ENCODE peak calls at places on chromosome 4, in nine cellular contexts. J is osteocyte, O is AG09319, D is AG04450, B is cardiac muscle cell, A is lower lobe of right lung, W is HCT116, Y is osteoblast, M is breast epithelium. Q is an unnamed sample.

GRCh38 chr4:91837608-91838029 is 466.1 kb upstream of the GRID2 start:
- DNase-seq in J (no peak), O (no peak), D (no peak), B (peak; percentile 3), A (no peak), W (no peak), Y (no peak), M (no peak), Q (no peak)

GRCh38 chr4:184845367-184846011 is 19.7 kb upstream of the ACSL1 start:
- DNase-seq in J (no peak), O (peak; percentile 29), D (peak; percentile 68), B (no peak), A (no peak), W (no peak), Y (no peak), M (no peak), Q (no peak)

GRCh38 chr4:89894654-89895652 is at the start of gene MMRN1:
- DNase-seq in J (no peak), O (no peak), D (no peak), B (no peak), A (no peak), W (no peak), Y (no peak), M (no peak), Q (no peak)

GRCh38 chr4:3396611-3397010 is 45.2 kb upstream of the HGFAC start:
- DNase-seq in J (no peak), O (no peak), D (no peak), B (no peak), A (no peak), W (no peak), Y (no peak), M (no peak), Q (no peak)

GRCh38 chr4:147480502-147480890 is 401 bp upstream of the EDNRA start:
- DNase-seq in J (no peak), O (no peak), D (no peak), B (no peak), A (no peak), W (no peak), Y (no peak), M (no peak), Q (no peak)

GRCh38 chr4:71009796-71010588 is 16.5 kb downstream of the DCK start:
- DNase-seq in J (no peak), O (no peak), D (no peak), B (peak; percentile 47), A (no peak), W (peak; percentile 39), Y (no peak), M (no peak), Q (no peak)

GRCh38 chr4:176309772-176310171 is 10.0 kb upstream of the SPCS3 start:
- DNase-seq in J (no peak), O (no peak), D (no peak), B (no peak), A (no peak), W (no peak), Y (peak; percentile 64), M (no peak), Q (no peak)

GRCh38 chr4:67892905-67893304 is 9.1 kb upstream of the TMPRSS11D start:
- DNase-seq in J (no peak), O (no peak), D (no peak), B (peak; percentile 14), A (no peak), W (no peak), Y (no peak), M (no peak), Q (no peak)

GRCh38 chr4:152193059-152193458 is 342.8 kb downstream of the FBXW7 start:
- DNase-seq in J (no peak), O (no peak), D (no peak), B (no peak), A (no peak), W (no peak), Y (peak; percentile 81), M (no peak), Q (no peak)

GRCh38 chr4:24175707-24176106 is 285.9 kb upstream of the PPARGC1A start:
- DNase-seq in J (no peak), O (no peak), D (no peak), B (no peak), A (no peak), W (no peak), Y (no peak), M (no peak), Q (no peak)

GRCh38 chr4:56843421-56843899 is 22.0 kb upstream of the SPINK2 start:
- DNase-seq in J (no peak), O (no peak), D (no peak), B (no peak), A (peak; percentile 51), W (no peak), Y (no peak), M (no peak), Q (no peak)
- TF ChIP-seq CTCF in J (no peak), O (no peak), D (peak; percentile 5), B (peak; percentile 26), A (no peak), W (no peak), Y (no peak), M (no peak), Q (no peak)

GRCh38 chr4:39818646-39819045 is 120.7 kb downstream of the UBE2K start:
- DNase-seq in J (no peak), O (no peak), D (no peak), B (no peak), A (no peak), W (no peak), Y (no peak), M (no peak), Q (no peak)

GRCh38 chr4:39825090-39825489 is 127.2 kb downstream of the UBE2K start:
- DNase-seq in J (no peak), O (no peak), D (no peak), B (no peak), A (no peak), W (no peak), Y (no peak), M (no peak), Q (no peak)

GRCh38 chr4:39821951-39822350 is 124.0 kb downstream of the UBE2K start:
- DNase-seq in J (no peak), O (no peak), D (no peak), B (no peak), A (no peak), W (no peak), Y (no peak), M (no peak), Q (no peak)

GRCh38 chr4:39823193-39823592 is 125.3 kb downstream of the UBE2K start:
- DNase-seq in J (no peak), O (peak; percentile 49), D (peak; percentile 43), B (no peak), A (no peak), W (no peak), Y (no peak), M (no peak), Q (no peak)

GRCh38 chr4:39820186-39820585 is 122.2 kb downstream of the UBE2K start:
- DNase-seq in J (no peak), O (no peak), D (no peak), B (no peak), A (no peak), W (no peak), Y (no peak), M (no peak), Q (no peak)
- TF ChIP-seq CTCF in J (no peak), O (no peak), D (no peak), B (no peak), A (no peak), W (no peak), Y (no peak), M (no peak), Q (no peak)

DNA sequence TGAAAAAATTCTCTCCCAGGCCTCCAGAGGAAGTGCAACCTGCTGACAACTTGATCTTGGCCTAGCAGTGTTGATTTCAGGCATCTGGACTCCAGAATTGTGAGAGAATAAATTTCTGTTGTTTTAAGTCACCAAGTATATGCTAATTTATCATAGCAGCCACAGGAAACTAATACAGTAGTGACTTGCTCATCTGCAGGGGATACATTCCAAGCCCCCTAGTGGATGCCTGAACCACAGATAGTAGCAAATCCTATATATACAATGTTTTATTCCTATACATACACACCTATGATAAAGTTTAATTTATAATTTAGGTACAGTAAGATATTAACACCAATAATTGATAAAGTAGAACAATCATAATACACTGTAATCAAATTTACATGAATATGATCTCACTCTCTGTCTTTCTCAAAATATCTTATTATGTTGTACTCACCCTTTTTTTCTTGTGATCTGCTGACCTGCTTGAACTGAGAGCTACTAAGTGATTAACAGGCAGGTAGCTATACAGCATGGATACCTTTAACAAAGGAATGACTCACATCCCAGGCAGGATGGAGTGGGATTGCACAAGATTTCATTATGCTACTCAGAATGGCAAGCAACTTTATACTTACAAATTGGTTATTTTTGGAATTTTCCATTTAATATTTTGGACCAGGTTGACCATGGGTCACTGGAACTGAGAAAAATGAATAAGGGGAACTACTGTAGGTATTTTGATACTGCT is 501.1 kb downstream of the KCNIP4 start:
- DNase-seq in J (no peak), O (no peak), D (no peak), B (no peak), A (no peak), W (no peak), Y (no peak), M (no peak), Q (no peak)
- TF ChIP-seq CTCF in J (no peak), O (no peak), D (no peak), B (no peak), A (no peak), W (no peak), Y (no peak), M (no peak), Q (peak; percentile 53)

GRCh38 chr4:178745203-178745602 is 1303.0 kb upstream of the AGA start:
- DNase-seq in J (no peak), O (no peak), D (no peak), B (no peak), A (no peak), W (no peak), Y (no peak), M (no peak), Q (no peak)
- TF ChIP-seq CTCF in J (no peak), O (no peak), D (no peak), B (no peak), A (no peak), W (no peak), Y (no peak), M (no peak), Q (no peak)

GRCh38 chr4:154344686-154345085 is 146.9 kb downstream of the DCHS2 start:
- DNase-seq in J (no peak), O (no peak), D (no peak), B (peak; percentile 5), A (no peak), W (peak; percentile 19), Y (no peak), M (no peak), Q (no peak)
- TF ChIP-seq CTCF in J (no peak), O (no peak), D (no peak), B (no peak), A (no peak), W (peak; percentile 36), Y (no peak), M (no peak), Q (no peak)

Q was measured in type B pancreatic cell.